ENCODE peak calls at places on chromosome 1, in ten cellular contexts. One of them, this sample, is unnamed.
A peak's percentile ranks its signal among the peaks of the same experiment; 100 is the strongest.

GRCh38 chr1:53600486-53600885 is 138.5 kb downstream of the GLIS1 start:
- DNase-seq in cardiac muscle cell: no peak
- DNase-seq in NCI-H1105 treated with DMSO at 0.1 percent for 48 hours: no peak
- DNase-seq in left lung: no peak
- DNase-seq in PC-3: no peak
- DNase-seq in uterus: no peak
- DNase-seq in adipocyte: no peak
- DNase-seq in cardiac fibroblast: no peak
- DNase-seq in HCEC 1CT: no peak
- DNase-seq in stimulated activated CD8-positive, alpha-beta memory T cell treated with anti-CD3 and anti-CD28 coated beads, Interleukin-4, amount 100 ng/mL, for 1 hour: no peak
- DNase-seq in this sample: no peak

GRCh38 chr1:45542591-45542990 is 8.0 kb upstream of the AKR1A1 start:
- DNase-seq in cardiac muscle cell: peak; percentile 19
- DNase-seq in NCI-H1105 treated with DMSO at 0.1 percent for 48 hours: no peak
- DNase-seq in left lung: no peak
- DNase-seq in PC-3: no peak
- DNase-seq in uterus: no peak
- DNase-seq in adipocyte: no peak
- DNase-seq in cardiac fibroblast: no peak
- DNase-seq in HCEC 1CT: no peak
- DNase-seq in stimulated activated CD8-positive, alpha-beta memory T cell treated with anti-CD3 and anti-CD28 coated beads, Interleukin-4, amount 100 ng/mL, for 1 hour: no peak
- DNase-seq in this sample: no peak

GRCh38 chr1:41660570-41661427 is 176.3 kb upstream of the EDN2 start:
- DNase-seq in cardiac muscle cell: no peak
- DNase-seq in NCI-H1105 treated with DMSO at 0.1 percent for 48 hours: no peak
- DNase-seq in left lung: no peak
- DNase-seq in PC-3: no peak
- DNase-seq in uterus: no peak
- DNase-seq in adipocyte: no peak
- DNase-seq in cardiac fibroblast: no peak
- DNase-seq in HCEC 1CT: no peak
- DNase-seq in stimulated activated CD8-positive, alpha-beta memory T cell treated with anti-CD3 and anti-CD28 coated beads, Interleukin-4, amount 100 ng/mL, for 1 hour: no peak
- DNase-seq in this sample: no peak

GRCh38 chr1:19220991-19221390 is 10.9 kb upstream of the UBR4 start:
- DNase-seq in cardiac muscle cell: peak; percentile 86
- DNase-seq in NCI-H1105 treated with DMSO at 0.1 percent for 48 hours: no peak
- DNase-seq in left lung: no peak
- DNase-seq in PC-3: no peak
- DNase-seq in uterus: peak; percentile 25
- DNase-seq in adipocyte: no peak
- DNase-seq in cardiac fibroblast: peak; percentile 58
- DNase-seq in HCEC 1CT: peak; percentile 39
- DNase-seq in stimulated activated CD8-positive, alpha-beta memory T cell treated with anti-CD3 and anti-CD28 coated beads, Interleukin-4, amount 100 ng/mL, for 1 hour: no peak
- DNase-seq in this sample: no peak

GRCh38 chr1:185696419-185697150 is 37.6 kb upstream of the HMCN1 start:
- DNase-seq in cardiac muscle cell: no peak
- DNase-seq in NCI-H1105 treated with DMSO at 0.1 percent for 48 hours: peak; percentile 50
- DNase-seq in left lung: no peak
- DNase-seq in PC-3: peak; percentile 77
- DNase-seq in uterus: no peak
- DNase-seq in adipocyte: no peak
- DNase-seq in cardiac fibroblast: no peak
- DNase-seq in HCEC 1CT: no peak
- DNase-seq in stimulated activated CD8-positive, alpha-beta memory T cell treated with anti-CD3 and anti-CD28 coated beads, Interleukin-4, amount 100 ng/mL, for 1 hour: no peak
- DNase-seq in this sample: no peak

GRCh38 chr1:16187748-16188401 is 24.6 kb downstream of the ARHGEF19 start:
- DNase-seq in cardiac muscle cell: peak; percentile 87
- DNase-seq in NCI-H1105 treated with DMSO at 0.1 percent for 48 hours: peak; percentile 53
- DNase-seq in left lung: peak; percentile 92
- DNase-seq in PC-3: peak; percentile 93
- DNase-seq in uterus: peak; percentile 86
- DNase-seq in adipocyte: peak; percentile 94
- DNase-seq in cardiac fibroblast: peak; percentile 87
- DNase-seq in HCEC 1CT: peak; percentile 66
- DNase-seq in stimulated activated CD8-positive, alpha-beta memory T cell treated with anti-CD3 and anti-CD28 coated beads, Interleukin-4, amount 100 ng/mL, for 1 hour: peak; percentile 54
- DNase-seq in this sample: peak; percentile 77

GRCh38 chr1:213273546-213273945 is 222.5 kb downstream of the RPS6KC1 start:
- DNase-seq in cardiac muscle cell: peak; percentile 11
- DNase-seq in NCI-H1105 treated with DMSO at 0.1 percent for 48 hours: no peak
- DNase-seq in left lung: no peak
- DNase-seq in PC-3: no peak
- DNase-seq in uterus: no peak
- DNase-seq in adipocyte: no peak
- DNase-seq in cardiac fibroblast: no peak
- DNase-seq in HCEC 1CT: no peak
- DNase-seq in stimulated activated CD8-positive, alpha-beta memory T cell treated with anti-CD3 and anti-CD28 coated beads, Interleukin-4, amount 100 ng/mL, for 1 hour: no peak
- DNase-seq in this sample: no peak

GRCh38 chr1:205493241-205494085 is 11.0 kb upstream of the CDK18 start:
- DNase-seq in cardiac muscle cell: peak; percentile 92
- DNase-seq in NCI-H1105 treated with DMSO at 0.1 percent for 48 hours: no peak
- DNase-seq in left lung: no peak
- DNase-seq in PC-3: peak; percentile 81
- DNase-seq in uterus: peak; percentile 66
- DNase-seq in adipocyte: peak; percentile 77
- DNase-seq in cardiac fibroblast: peak; percentile 69
- DNase-seq in HCEC 1CT: peak; percentile 55
- DNase-seq in stimulated activated CD8-positive, alpha-beta memory T cell treated with anti-CD3 and anti-CD28 coated beads, Interleukin-4, amount 100 ng/mL, for 1 hour: no peak
- DNase-seq in this sample: no peak

GRCh38 chr1:36385410-36386261 is at the start of gene STK40:
- DNase-seq in cardiac muscle cell: peak; percentile 100
- DNase-seq in NCI-H1105 treated with DMSO at 0.1 percent for 48 hours: peak; percentile 99
- DNase-seq in left lung: peak; percentile 99
- DNase-seq in PC-3: peak; percentile 99
- DNase-seq in uterus: peak; percentile 99
- DNase-seq in adipocyte: peak; percentile 100
- DNase-seq in cardiac fibroblast: peak; percentile 99
- DNase-seq in HCEC 1CT: peak; percentile 100
- DNase-seq in stimulated activated CD8-positive, alpha-beta memory T cell treated with anti-CD3 and anti-CD28 coated beads, Interleukin-4, amount 100 ng/mL, for 1 hour: peak; percentile 96
- DNase-seq in this sample: peak; percentile 97

GRCh38 chr1:24216254-24216653 is 29.2 kb upstream of the IFNLR1 start:
- DNase-seq in cardiac muscle cell: peak; percentile 20
- DNase-seq in NCI-H1105 treated with DMSO at 0.1 percent for 48 hours: peak; percentile 89
- DNase-seq in left lung: no peak
- DNase-seq in PC-3: peak; percentile 22
- DNase-seq in uterus: peak; percentile 40
- DNase-seq in adipocyte: peak; percentile 9
- DNase-seq in cardiac fibroblast: no peak
- DNase-seq in HCEC 1CT: no peak
- DNase-seq in stimulated activated CD8-positive, alpha-beta memory T cell treated with anti-CD3 and anti-CD28 coated beads, Interleukin-4, amount 100 ng/mL, for 1 hour: no peak
- DNase-seq in this sample: no peak

GRCh38 chr1:205632374-205633169 is 761 bp upstream of the ELK4 start:
- DNase-seq in cardiac muscle cell: no peak
- DNase-seq in NCI-H1105 treated with DMSO at 0.1 percent for 48 hours: no peak
- DNase-seq in left lung: no peak
- DNase-seq in PC-3: peak; percentile 27
- DNase-seq in uterus: no peak
- DNase-seq in adipocyte: no peak
- DNase-seq in cardiac fibroblast: no peak
- DNase-seq in HCEC 1CT: no peak
- DNase-seq in stimulated activated CD8-positive, alpha-beta memory T cell treated with anti-CD3 and anti-CD28 coated beads, Interleukin-4, amount 100 ng/mL, for 1 hour: no peak
- DNase-seq in this sample: no peak

GRCh38 chr1:40824591-40825429 is 37.4 kb downstream of the CITED4 start:
- DNase-seq in cardiac muscle cell: peak; percentile 57
- DNase-seq in NCI-H1105 treated with DMSO at 0.1 percent for 48 hours: no peak
- DNase-seq in left lung: peak; percentile 53
- DNase-seq in PC-3: no peak
- DNase-seq in uterus: no peak
- DNase-seq in adipocyte: peak; percentile 65
- DNase-seq in cardiac fibroblast: peak; percentile 84
- DNase-seq in HCEC 1CT: peak; percentile 25
- DNase-seq in stimulated activated CD8-positive, alpha-beta memory T cell treated with anti-CD3 and anti-CD28 coated beads, Interleukin-4, amount 100 ng/mL, for 1 hour: no peak
- DNase-seq in this sample: no peak